ENCODE peak calls at places on chromosomes 5 and 9, in ten cellular contexts. One of them, this sample, is unnamed.

GRCh38 chr5:9523090-9523813 is 22.6 kb downstream of the SEMA5A start:
- DNase-seq in AG10803: no peak
- DNase-seq in central memory CD4-positive, alpha-beta T cell: no peak
- DNase-seq in head of caudate nucleus: no peak
- DNase-seq in C1 segment of cervical spinal cord: no peak
- DNase-seq in T-cell: no peak
- DNase-seq in renal cortical epithelial cell: peak; percentile 75
- DNase-seq in epithelial cell of proximal tubule: no peak
- DNase-seq in D341Med: no peak
- DNase-seq in CD4-positive, alpha-beta T cell: no peak
- DNase-seq in this sample: no peak

GRCh38 chr5:72817076-72817476 is 615 bp downstream of the TNPO1 start:
- DNase-seq in AG10803: peak; percentile 64
- DNase-seq in central memory CD4-positive, alpha-beta T cell: no peak
- DNase-seq in head of caudate nucleus: peak; percentile 65
- DNase-seq in C1 segment of cervical spinal cord: peak; percentile 65
- DNase-seq in T-cell: peak; percentile 14
- DNase-seq in renal cortical epithelial cell: peak; percentile 43
- DNase-seq in epithelial cell of proximal tubule: no peak
- DNase-seq in D341Med: peak; percentile 55
- DNase-seq in CD4-positive, alpha-beta T cell: peak; percentile 5
- DNase-seq in this sample: peak; percentile 57

GRCh38 chr5:71877511-71877910 is 158.4 kb downstream of the CARTPT start:
- DNase-seq in AG10803: no peak
- DNase-seq in central memory CD4-positive, alpha-beta T cell: no peak
- DNase-seq in head of caudate nucleus: no peak
- DNase-seq in C1 segment of cervical spinal cord: no peak
- DNase-seq in T-cell: no peak
- DNase-seq in renal cortical epithelial cell: no peak
- DNase-seq in epithelial cell of proximal tubule: no peak
- DNase-seq in D341Med: no peak
- DNase-seq in CD4-positive, alpha-beta T cell: no peak
- DNase-seq in this sample: no peak

GRCh38 chr9:12722131-12722530 is 28.9 kb downstream of the TYRP1 start:
- DNase-seq in AG10803: peak; percentile 49
- DNase-seq in central memory CD4-positive, alpha-beta T cell: no peak
- DNase-seq in head of caudate nucleus: no peak
- DNase-seq in C1 segment of cervical spinal cord: no peak
- DNase-seq in T-cell: no peak
- DNase-seq in renal cortical epithelial cell: peak; percentile 40
- DNase-seq in epithelial cell of proximal tubule: no peak
- DNase-seq in D341Med: no peak
- DNase-seq in CD4-positive, alpha-beta T cell: no peak
- DNase-seq in this sample: no peak

GRCh38 chr5:10513501-10514442 is 50.1 kb upstream of the ANKRD33B start:
- DNase-seq in AG10803: peak; percentile 96
- DNase-seq in central memory CD4-positive, alpha-beta T cell: no peak
- DNase-seq in head of caudate nucleus: no peak
- DNase-seq in C1 segment of cervical spinal cord: no peak
- DNase-seq in T-cell: no peak
- DNase-seq in renal cortical epithelial cell: peak; percentile 99
- DNase-seq in epithelial cell of proximal tubule: peak; percentile 99
- DNase-seq in D341Med: peak; percentile 60
- DNase-seq in CD4-positive, alpha-beta T cell: no peak
- DNase-seq in this sample: no peak

GRCh38 chr9:15622596-15622995 is 69.8 kb downstream of the CCDC171 start:
- DNase-seq in AG10803: peak; percentile 16
- DNase-seq in central memory CD4-positive, alpha-beta T cell: no peak
- DNase-seq in head of caudate nucleus: no peak
- DNase-seq in C1 segment of cervical spinal cord: no peak
- DNase-seq in T-cell: no peak
- DNase-seq in renal cortical epithelial cell: peak; percentile 61
- DNase-seq in epithelial cell of proximal tubule: no peak
- DNase-seq in D341Med: no peak
- DNase-seq in CD4-positive, alpha-beta T cell: no peak
- DNase-seq in this sample: no peak

GRCh38 chr9:113602126-113603119 is 138.9 kb downstream of the RGS3 start:
- DNase-seq in AG10803: peak; percentile 80
- DNase-seq in central memory CD4-positive, alpha-beta T cell: no peak
- DNase-seq in head of caudate nucleus: no peak
- DNase-seq in C1 segment of cervical spinal cord: no peak
- DNase-seq in T-cell: no peak
- DNase-seq in renal cortical epithelial cell: peak; percentile 68
- DNase-seq in epithelial cell of proximal tubule: no peak
- DNase-seq in D341Med: peak; percentile 67
- DNase-seq in CD4-positive, alpha-beta T cell: no peak
- DNase-seq in this sample: no peak

GRCh38 chr9:135282001-135282731 is 194.7 kb downstream of the OLFM1 start:
- DNase-seq in AG10803: peak; percentile 11
- DNase-seq in central memory CD4-positive, alpha-beta T cell: no peak
- DNase-seq in head of caudate nucleus: peak; percentile 75
- DNase-seq in C1 segment of cervical spinal cord: peak; percentile 47
- DNase-seq in T-cell: peak; percentile 14
- DNase-seq in renal cortical epithelial cell: no peak
- DNase-seq in epithelial cell of proximal tubule: no peak
- DNase-seq in D341Med: peak; percentile 72
- DNase-seq in CD4-positive, alpha-beta T cell: no peak
- DNase-seq in this sample: peak; percentile 71

GRCh38 chr5:38758774-38759423 is 86.9 kb upstream of the OSMR start:
- DNase-seq in AG10803: peak; percentile 46
- DNase-seq in central memory CD4-positive, alpha-beta T cell: no peak
- DNase-seq in head of caudate nucleus: no peak
- DNase-seq in C1 segment of cervical spinal cord: no peak
- DNase-seq in T-cell: no peak
- DNase-seq in renal cortical epithelial cell: no peak
- DNase-seq in epithelial cell of proximal tubule: no peak
- DNase-seq in D341Med: no peak
- DNase-seq in CD4-positive, alpha-beta T cell: no peak
- DNase-seq in this sample: peak; percentile 8

GRCh38 chr5:160262151-160262550 is 32.8 kb downstream of the FABP6 start:
- DNase-seq in AG10803: no peak
- DNase-seq in central memory CD4-positive, alpha-beta T cell: no peak
- DNase-seq in head of caudate nucleus: no peak
- DNase-seq in C1 segment of cervical spinal cord: no peak
- DNase-seq in T-cell: no peak
- DNase-seq in renal cortical epithelial cell: no peak
- DNase-seq in epithelial cell of proximal tubule: no peak
- DNase-seq in D341Med: peak; percentile 84
- DNase-seq in CD4-positive, alpha-beta T cell: no peak
- DNase-seq in this sample: no peak

GRCh38 chr5:155082401-155082800 is 68.8 kb downstream of the KIF4B start:
- DNase-seq in AG10803: peak; percentile 76
- DNase-seq in central memory CD4-positive, alpha-beta T cell: no peak
- DNase-seq in head of caudate nucleus: no peak
- DNase-seq in C1 segment of cervical spinal cord: no peak
- DNase-seq in T-cell: no peak
- DNase-seq in renal cortical epithelial cell: peak; percentile 86
- DNase-seq in epithelial cell of proximal tubule: peak; percentile 55
- DNase-seq in D341Med: no peak
- DNase-seq in CD4-positive, alpha-beta T cell: no peak
- DNase-seq in this sample: no peak

GRCh38 chr9:6968271-6968670 is 210.5 kb downstream of the KDM4C start:
- DNase-seq in AG10803: peak; percentile 65
- DNase-seq in central memory CD4-positive, alpha-beta T cell: no peak
- DNase-seq in head of caudate nucleus: no peak
- DNase-seq in C1 segment of cervical spinal cord: no peak
- DNase-seq in T-cell: no peak
- DNase-seq in renal cortical epithelial cell: peak; percentile 71
- DNase-seq in epithelial cell of proximal tubule: no peak
- DNase-seq in D341Med: no peak
- DNase-seq in CD4-positive, alpha-beta T cell: no peak
- DNase-seq in this sample: no peak

GRCh38 chr5:150073086-150073625 is 13.2 kb downstream of the CSF1R start:
- DNase-seq in AG10803: no peak
- DNase-seq in central memory CD4-positive, alpha-beta T cell: no peak
- DNase-seq in head of caudate nucleus: peak; percentile 8
- DNase-seq in C1 segment of cervical spinal cord: no peak
- DNase-seq in T-cell: no peak
- DNase-seq in renal cortical epithelial cell: no peak
- DNase-seq in epithelial cell of proximal tubule: no peak
- DNase-seq in D341Med: no peak
- DNase-seq in CD4-positive, alpha-beta T cell: no peak
- DNase-seq in this sample: no peak

GRCh38 chr5:135978212-135978631 is 23.4 kb upstream of the LECT2 start:
- DNase-seq in AG10803: no peak
- DNase-seq in central memory CD4-positive, alpha-beta T cell: no peak
- DNase-seq in head of caudate nucleus: no peak
- DNase-seq in C1 segment of cervical spinal cord: no peak
- DNase-seq in T-cell: no peak
- DNase-seq in renal cortical epithelial cell: no peak
- DNase-seq in epithelial cell of proximal tubule: no peak
- DNase-seq in D341Med: no peak
- DNase-seq in CD4-positive, alpha-beta T cell: no peak
- DNase-seq in this sample: no peak

GRCh38 chr5:72224946-72225427 is 95.1 kb downstream of the MRPS27 start:
- DNase-seq in AG10803: peak; percentile 90
- DNase-seq in central memory CD4-positive, alpha-beta T cell: no peak
- DNase-seq in head of caudate nucleus: no peak
- DNase-seq in C1 segment of cervical spinal cord: no peak
- DNase-seq in T-cell: no peak
- DNase-seq in renal cortical epithelial cell: no peak
- DNase-seq in epithelial cell of proximal tubule: no peak
- DNase-seq in D341Med: no peak
- DNase-seq in CD4-positive, alpha-beta T cell: no peak
- DNase-seq in this sample: no peak

GRCh38 chr9:89923961-89924504 is 319.2 kb downstream of the GADD45G start:
- DNase-seq in AG10803: no peak
- DNase-seq in central memory CD4-positive, alpha-beta T cell: peak; percentile 17
- DNase-seq in head of caudate nucleus: no peak
- DNase-seq in C1 segment of cervical spinal cord: no peak
- DNase-seq in T-cell: no peak
- DNase-seq in renal cortical epithelial cell: peak; percentile 1
- DNase-seq in epithelial cell of proximal tubule: no peak
- DNase-seq in D341Med: no peak
- DNase-seq in CD4-positive, alpha-beta T cell: no peak
- DNase-seq in this sample: no peak

GRCh38 chr5:102959055-102959454 is 160.9 kb downstream of the GIN1 start:
- DNase-seq in AG10803: peak; percentile 87
- DNase-seq in central memory CD4-positive, alpha-beta T cell: no peak
- DNase-seq in head of caudate nucleus: no peak
- DNase-seq in C1 segment of cervical spinal cord: no peak
- DNase-seq in T-cell: no peak
- DNase-seq in renal cortical epithelial cell: peak; percentile 95
- DNase-seq in epithelial cell of proximal tubule: peak; percentile 82
- DNase-seq in D341Med: no peak
- DNase-seq in CD4-positive, alpha-beta T cell: no peak
- DNase-seq in this sample: no peak

GRCh38 chr5:10133830-10134229 is 115.9 kb downstream of the ATPSCKMT start:
- DNase-seq in AG10803: peak; percentile 45
- DNase-seq in central memory CD4-positive, alpha-beta T cell: no peak
- DNase-seq in head of caudate nucleus: no peak
- DNase-seq in C1 segment of cervical spinal cord: no peak
- DNase-seq in T-cell: no peak
- DNase-seq in renal cortical epithelial cell: no peak
- DNase-seq in epithelial cell of proximal tubule: no peak
- DNase-seq in D341Med: no peak
- DNase-seq in CD4-positive, alpha-beta T cell: no peak
- DNase-seq in this sample: peak; percentile 42

GRCh38 chr9:78439866-78440830 is 143.2 kb downstream of the PSAT1 start:
- DNase-seq in AG10803: no peak
- DNase-seq in central memory CD4-positive, alpha-beta T cell: no peak
- DNase-seq in head of caudate nucleus: no peak
- DNase-seq in C1 segment of cervical spinal cord: no peak
- DNase-seq in T-cell: no peak
- DNase-seq in renal cortical epithelial cell: no peak
- DNase-seq in epithelial cell of proximal tubule: no peak
- DNase-seq in D341Med: no peak
- DNase-seq in CD4-positive, alpha-beta T cell: no peak
- DNase-seq in this sample: no peak

GRCh38 chr5:168334161-168335094 is 43.0 kb downstream of the WWC1 start:
- DNase-seq in AG10803: peak; percentile 86
- DNase-seq in central memory CD4-positive, alpha-beta T cell: no peak
- DNase-seq in head of caudate nucleus: peak; percentile 73
- DNase-seq in C1 segment of cervical spinal cord: no peak
- DNase-seq in T-cell: no peak
- DNase-seq in renal cortical epithelial cell: peak; percentile 96
- DNase-seq in epithelial cell of proximal tubule: peak; percentile 61
- DNase-seq in D341Med: no peak
- DNase-seq in CD4-positive, alpha-beta T cell: no peak
- DNase-seq in this sample: peak; percentile 49

GRCh38 chr9:1837453-1838084 is 177.6 kb upstream of the SMARCA2 start:
- DNase-seq in AG10803: peak; percentile 40
- DNase-seq in central memory CD4-positive, alpha-beta T cell: no peak
- DNase-seq in head of caudate nucleus: peak; percentile 31
- DNase-seq in C1 segment of cervical spinal cord: no peak
- DNase-seq in T-cell: no peak
- DNase-seq in renal cortical epithelial cell: peak; percentile 3
- DNase-seq in epithelial cell of proximal tubule: no peak
- DNase-seq in D341Med: peak; percentile 66
- DNase-seq in CD4-positive, alpha-beta T cell: no peak
- DNase-seq in this sample: peak; percentile 32

GRCh38 chr9:130899051-130899748 is 2.6 kb upstream of the QRFP start:
- DNase-seq in AG10803: no peak
- DNase-seq in central memory CD4-positive, alpha-beta T cell: no peak
- DNase-seq in head of caudate nucleus: no peak
- DNase-seq in C1 segment of cervical spinal cord: no peak
- DNase-seq in T-cell: no peak
- DNase-seq in renal cortical epithelial cell: no peak
- DNase-seq in epithelial cell of proximal tubule: no peak
- DNase-seq in D341Med: no peak
- DNase-seq in CD4-positive, alpha-beta T cell: no peak
- DNase-seq in this sample: no peak

GRCh38 chr9:115240676-115241075 is 122.7 kb upstream of the TNC start:
- DNase-seq in AG10803: peak; percentile 79
- DNase-seq in central memory CD4-positive, alpha-beta T cell: no peak
- DNase-seq in head of caudate nucleus: no peak
- DNase-seq in C1 segment of cervical spinal cord: no peak
- DNase-seq in T-cell: no peak
- DNase-seq in renal cortical epithelial cell: no peak
- DNase-seq in epithelial cell of proximal tubule: no peak
- DNase-seq in D341Med: no peak
- DNase-seq in CD4-positive, alpha-beta T cell: no peak
- DNase-seq in this sample: no peak

GRCh38 chr9:4700093-4700492 is 20.7 kb downstream of the CDC37L1 start:
- DNase-seq in AG10803: no peak
- DNase-seq in central memory CD4-positive, alpha-beta T cell: no peak
- DNase-seq in head of caudate nucleus: no peak
- DNase-seq in C1 segment of cervical spinal cord: no peak
- DNase-seq in T-cell: no peak
- DNase-seq in renal cortical epithelial cell: no peak
- DNase-seq in epithelial cell of proximal tubule: no peak
- DNase-seq in D341Med: no peak
- DNase-seq in CD4-positive, alpha-beta T cell: no peak
- DNase-seq in this sample: no peak

GRCh38 chr9:109906766-109907382 is 126.9 kb downstream of the PALM2AKAP2 start:
- DNase-seq in AG10803: peak; percentile 47
- DNase-seq in central memory CD4-positive, alpha-beta T cell: no peak
- DNase-seq in head of caudate nucleus: no peak
- DNase-seq in C1 segment of cervical spinal cord: no peak
- DNase-seq in T-cell: no peak
- DNase-seq in renal cortical epithelial cell: no peak
- DNase-seq in epithelial cell of proximal tubule: no peak
- DNase-seq in D341Med: no peak
- DNase-seq in CD4-positive, alpha-beta T cell: no peak
- DNase-seq in this sample: peak; percentile 53

GRCh38 chr9:132647355-132647754 is 22.4 kb downstream of the DDX31 start:
- DNase-seq in AG10803: peak; percentile 99
- DNase-seq in central memory CD4-positive, alpha-beta T cell: no peak
- DNase-seq in head of caudate nucleus: no peak
- DNase-seq in C1 segment of cervical spinal cord: no peak
- DNase-seq in T-cell: no peak
- DNase-seq in renal cortical epithelial cell: peak; percentile 93
- DNase-seq in epithelial cell of proximal tubule: no peak
- DNase-seq in D341Med: no peak
- DNase-seq in CD4-positive, alpha-beta T cell: no peak
- DNase-seq in this sample: no peak

GRCh38 chr5:156450778-156451177 is 123.8 kb downstream of the SGCD start:
- DNase-seq in AG10803: no peak
- DNase-seq in central memory CD4-positive, alpha-beta T cell: no peak
- DNase-seq in head of caudate nucleus: no peak
- DNase-seq in C1 segment of cervical spinal cord: no peak
- DNase-seq in T-cell: no peak
- DNase-seq in renal cortical epithelial cell: no peak
- DNase-seq in epithelial cell of proximal tubule: no peak
- DNase-seq in D341Med: no peak
- DNase-seq in CD4-positive, alpha-beta T cell: no peak
- DNase-seq in this sample: no peak

GRCh38 chr5:16271851-16272250 is 92.3 kb upstream of the MARCHF11 start:
- DNase-seq in AG10803: no peak
- DNase-seq in central memory CD4-positive, alpha-beta T cell: no peak
- DNase-seq in head of caudate nucleus: no peak
- DNase-seq in C1 segment of cervical spinal cord: no peak
- DNase-seq in T-cell: no peak
- DNase-seq in renal cortical epithelial cell: no peak
- DNase-seq in epithelial cell of proximal tubule: no peak
- DNase-seq in D341Med: no peak
- DNase-seq in CD4-positive, alpha-beta T cell: no peak
- DNase-seq in this sample: no peak

This sample was measured in Ammon's horn.